ENCODE peak calls at places on chromosome 22, in eight cellular contexts. P is iPS DF 6.9; W is lower lobe of right lung; R is neuronal stem cell; D is gastrocnemius medialis; N is effector memory CD4-positive, alpha-beta T cell; S is neural progenitor cell; L is heart left ventricle. U is an unnamed sample.

GRCh38 chr22:39731881-39732555 is 161.5 kb downstream of the CACNA1I start:
- DNase-seq in P (no peak), W (no peak), R (no peak), D (no peak), N (no peak), S (no peak), L (no peak), U (no peak)

GRCh38 chr22:17896552-17896951 is 122.3 kb upstream of the BID start:
- DNase-seq in P (no peak), W (no peak), R (no peak), D (peak; percentile 87), N (no peak), S (peak; percentile 69), L (peak; percentile 65), U (no peak)

GRCh38 chr22:41621911-41622179 is 750 bp downstream of the XRCC6 start:
- DNase-seq in P (no peak), W (no peak), R (no peak), D (no peak), N (no peak), S (no peak), L (no peak), U (no peak)

GRCh38 chr22:25939384-25939783 is 197.4 kb downstream of the MYO18B start:
- DNase-seq in P (no peak), W (no peak), R (no peak), D (no peak), N (no peak), S (no peak), L (no peak), U (no peak)

GRCh38 chr22:21984793-21985192 is 2.2 kb upstream of the TOP3B start:
- DNase-seq in P (peak; percentile 54), W (no peak), R (peak; percentile 31), D (no peak), N (no peak), S (peak; percentile 79), L (no peak), U (no peak)

GRCh38 chr22:27992294-27993165 is 73.5 kb upstream of the PITPNB start:
- DNase-seq in P (no peak), W (peak; percentile 33), R (no peak), D (no peak), N (no peak), S (no peak), L (no peak), U (no peak)

GRCh38 chr22:49402169-49402568 is 425.5 kb downstream of the BRD1 start:
- DNase-seq in P (no peak), W (peak; percentile 7), R (no peak), D (no peak), N (no peak), S (no peak), L (no peak), U (no peak)

GRCh38 chr22:43388420-43388851 is 23.4 kb upstream of the MPPED1 start:
- DNase-seq in P (peak; percentile 58), W (peak; percentile 84), R (peak; percentile 81), D (no peak), N (peak; percentile 28), S (peak; percentile 86), L (peak; percentile 75), U (no peak)

GRCh38 chr22:21942407-21942895 is 10.2 kb downstream of the PPM1F start:
- DNase-seq in P (no peak), W (peak; percentile 80), R (no peak), D (peak; percentile 54), N (no peak), S (no peak), L (peak; percentile 93), U (no peak)

GRCh38 chr22:27879923-27880322 is 39.1 kb downstream of the PITPNB start:
- DNase-seq in P (peak; percentile 33), W (no peak), R (no peak), D (no peak), N (no peak), S (peak; percentile 69), L (no peak), U (no peak)

GRCh38 chr22:23153994-23154393 is 8.7 kb downstream of the RAB36 start:
- DNase-seq in P (no peak), W (no peak), R (no peak), D (no peak), N (no peak), S (no peak), L (no peak), U (no peak)

GRCh38 chr22:49992921-49993648 is 19.5 kb downstream of the IL17REL start:
- DNase-seq in P (no peak), W (peak; percentile 85), R (no peak), D (no peak), N (no peak), S (peak; percentile 77), L (peak; percentile 72), U (peak; percentile 2)

GRCh38 chr22:17213976-17214375 is 5.3 kb downstream of the ADA2 start:
- DNase-seq in P (no peak), W (peak; percentile 59), R (no peak), D (peak; percentile 60), N (no peak), S (peak; percentile 34), L (peak; percentile 69), U (no peak)

GRCh38 chr22:17980638-17981051 is 43.7 kb downstream of the MICAL3 start:
- DNase-seq in P (no peak), W (peak; percentile 56), R (no peak), D (no peak), N (no peak), S (peak; percentile 27), L (peak; percentile 44), U (no peak)

GRCh38 chr22:30866811-30867271 is 101.7 kb downstream of the MORC2 start:
- DNase-seq in P (no peak), W (no peak), R (no peak), D (no peak), N (no peak), S (peak; percentile 31), L (no peak), U (no peak)

GRCh38 chr22:50276143-50276542 is 6.0 kb upstream of the MAPK11 start:
- DNase-seq in P (no peak), W (peak; percentile 88), R (no peak), D (no peak), N (no peak), S (no peak), L (peak; percentile 70), U (no peak)

GRCh38 chr22:49996532-49997220 is 15.9 kb downstream of the IL17REL start:
- DNase-seq in P (no peak), W (peak; percentile 38), R (no peak), D (no peak), N (no peak), S (no peak), L (no peak), U (peak; percentile 0)

GRCh38 chr22:48993655-48994054 is 834.0 kb downstream of the BRD1 start:
- DNase-seq in P (no peak), W (no peak), R (no peak), D (no peak), N (no peak), S (no peak), L (no peak), U (no peak)

GRCh38 chr22:35421121-35421520 is 21.2 kb downstream of the MCM5 start:
- DNase-seq in P (no peak), W (no peak), R (no peak), D (no peak), N (no peak), S (no peak), L (no peak), U (no peak)

GRCh38 chr22:39234867-39235687 is 9.7 kb downstream of the PDGFB start:
- DNase-seq in P (no peak), W (peak; percentile 72), R (no peak), D (peak; percentile 90), N (no peak), S (peak; percentile 54), L (peak; percentile 93), U (no peak)

GRCh38 chr22:37480387-37481346 is 5.5 kb downstream of the MFNG start:
- DNase-seq in P (no peak), W (no peak), R (no peak), D (no peak), N (no peak), S (no peak), L (no peak), U (no peak)
- H3K4me1 ChIP-seq in P (peaks cover 2% of the 10 kb centered on the region), W (peaks cover 26% of the 10 kb centered on the region), R (peaks cover 15% of the 10 kb centered on the region), D (peaks cover 5% of the 10 kb centered on the region), N (peaks cover 36% of the 10 kb centered on the region), S (peaks cover 27% of the 10 kb centered on the region), L (peaks cover 5% of the 10 kb centered on the region), U (peaks cover 15% of the 10 kb centered on the region)

GRCh38 chr22:24436553-24436952 is 9.2 kb downstream of the ADORA2A start:
- DNase-seq in P (no peak), W (no peak), R (no peak), D (no peak), N (no peak), S (no peak), L (peak; percentile 19), U (no peak)
- H3K4me1 ChIP-seq in P (no peaks in the 10 kb centered on the region), W (peaks cover 50% of the 10 kb centered on the region), R (no peaks in the 10 kb centered on the region), D (peaks cover 36% of the 10 kb centered on the region), N (peaks cover 46% of the 10 kb centered on the region), S (no peaks in the 10 kb centered on the region), L (peaks cover 42% of the 10 kb centered on the region), U (peaks cover 37% of the 10 kb centered on the region)

DNA sequence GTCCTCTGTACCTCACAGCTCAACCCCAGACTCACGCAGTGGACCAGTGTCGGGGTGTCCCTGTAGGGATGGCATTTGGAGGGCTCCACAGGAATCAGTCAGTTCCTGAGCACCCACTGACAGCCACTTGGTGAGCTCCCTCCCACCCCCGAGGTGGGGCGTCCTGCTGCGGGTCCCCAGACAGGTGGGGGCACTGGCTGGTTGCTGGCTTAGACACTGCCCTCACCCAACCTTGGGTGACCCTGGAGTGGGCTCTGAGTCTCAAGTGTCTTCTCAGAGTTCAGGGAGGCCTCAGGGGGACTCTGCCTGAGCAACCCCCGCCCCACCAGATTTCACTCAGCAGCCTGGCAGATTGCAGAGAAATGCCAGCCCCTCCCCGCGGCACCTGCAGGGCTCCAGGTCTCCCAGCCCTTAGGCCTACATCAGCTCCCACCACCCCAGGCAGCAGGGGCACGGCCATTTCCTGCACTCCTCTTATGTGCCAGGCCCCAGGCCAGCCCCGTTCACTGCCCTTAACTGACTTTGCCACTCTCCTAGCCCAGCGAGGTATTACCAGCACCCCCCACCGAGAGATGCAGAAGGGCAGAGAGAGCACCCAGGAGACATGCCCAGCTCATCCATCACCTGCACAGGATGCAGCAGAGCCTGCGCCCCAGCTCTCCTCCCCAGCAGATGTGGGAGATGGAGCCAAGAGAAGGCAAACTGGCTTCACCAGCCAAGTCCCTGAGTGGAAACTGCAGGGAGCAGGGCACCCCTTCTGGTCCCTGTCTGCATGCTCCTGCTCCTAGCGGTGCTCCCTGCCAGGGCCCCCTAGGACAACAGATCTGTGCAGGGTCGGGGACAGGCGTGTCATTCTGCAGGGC is 2.4 kb downstream of the PRR5 start:
- DNase-seq in P (no peak), W (no peak), R (no peak), D (no peak), N (no peak), S (no peak), L (no peak), U (no peak)
- H3K4me1 ChIP-seq in P (peaks cover 1% of the 10 kb centered on the region), W (peaks cover 20% of the 10 kb centered on the region), R (peaks cover 20% of the 10 kb centered on the region), D (peaks cover 5% of the 10 kb centered on the region), N (peaks cover 20% of the 10 kb centered on the region), S (peaks cover 25% of the 10 kb centered on the region), L (peaks cover 9% of the 10 kb centered on the region), U (peaks cover 7% of the 10 kb centered on the region)

GRCh38 chr22:47282851-47283250 is 520.4 kb downstream of the TBC1D22A start:
- DNase-seq in P (no peak), W (no peak), R (no peak), D (no peak), N (no peak), S (no peak), L (no peak), U (no peak)
- H3K4me1 ChIP-seq in P (no peaks in the 10 kb centered on the region), W (no peaks in the 10 kb centered on the region), R (no peaks in the 10 kb centered on the region), D (no peaks in the 10 kb centered on the region), N (no peaks in the 10 kb centered on the region), S (no peaks in the 10 kb centered on the region), L (no peaks in the 10 kb centered on the region), U (no peaks in the 10 kb centered on the region)

GRCh38 chr22:45162531-45162930 is 1.2 kb upstream of the NUP50 start:
- DNase-seq in P (no peak), W (no peak), R (no peak), D (no peak), N (no peak), S (peak; percentile 4), L (no peak), U (no peak)
- H3K4me1 ChIP-seq in P (no peaks in the 10 kb centered on the region), W (peaks cover 75% of the 10 kb centered on the region), R (peaks cover 4% of the 10 kb centered on the region), D (peaks cover 34% of the 10 kb centered on the region), N (peaks cover 17% of the 10 kb centered on the region), S (peaks cover 14% of the 10 kb centered on the region), L (no peaks in the 10 kb centered on the region), U (peaks cover 31% of the 10 kb centered on the region)